ENCODE peak calls at places on chromosomes 6 and 20, in four cellular contexts. F is left lung, T is NB4, S is hepatocyte. J is an unnamed sample.
A peak's percentile ranks its signal among the peaks of the same experiment; 100 is the strongest.

GRCh38 chr20:44188752-44189151 is 1.8 kb upstream of the JPH2 start:
- DNase-seq in F (no peak), T (peak; percentile 85), S (peak; percentile 42), J (no peak)

GRCh38 chr6:11730645-11731044 is 48.0 kb downstream of the ADTRP start:
- DNase-seq in T (peak; percentile 12), S (no peak), F (no peak), J (no peak)

GRCh38 chr6:170289108-170289931 is 1.6 kb downstream of the DLL1 start:
- DNase-seq in T (peak; percentile 50), F (no peak), S (no peak), J (no peak)

GRCh38 chr20:57580478-57581201 is 19.7 kb downstream of the PCK1 start:
- DNase-seq in S (no peak), F (no peak), T (no peak), J (no peak)

GRCh38 chr6:158131926-158132325 is 36.1 kb downstream of the SERAC1 start:
- DNase-seq in F (no peak), S (peak; percentile 35), T (peak; percentile 72), J (no peak)

GRCh38 chr6:100447900-100448700 is 16.6 kb downstream of the SIM1 start:
- DNase-seq in T (no peak), F (no peak), S (no peak), J (no peak)

GRCh38 chr20:63696628-63697356 is at the start of gene TNFRSF6B:
- DNase-seq in T (no peak), F (no peak), S (no peak), J (no peak)

GRCh38 chr6:9621276-9621675 is 793.6 kb downstream of the TFAP2A start:
- DNase-seq in F (no peak), S (no peak), T (no peak), J (no peak)

GRCh38 chr6:1317302-1317815 is 5.5 kb downstream of the FOXQ1 start:
- DNase-seq in T (no peak), F (no peak), S (no peak), J (no peak)

GRCh38 chr6:30942338-30943060 is 1.7 kb downstream of the MUCL3 start:
- DNase-seq in T (no peak), S (peak; percentile 90), F (peak; percentile 80), J (no peak)

GRCh38 chr6:170130771-170131241 is 160.1 kb downstream of the DLL1 start:
- DNase-seq in S (no peak), F (no peak), T (no peak), J (no peak)

GRCh38 chr20:1953616-1954015 is 40.2 kb downstream of the PDYN start:
- DNase-seq in F (no peak), T (no peak), S (no peak), J (no peak)

GRCh38 chr6:108117427-108118358 is 43.2 kb upstream of the OSTM1 start:
- DNase-seq in T (peak; percentile 83), S (peak; percentile 47), F (peak; percentile 57), J (peak; percentile 73)

GRCh38 chr6:169372616-169373015 is 119.0 kb upstream of the THBS2 start:
- DNase-seq in S (no peak), T (no peak), F (no peak), J (no peak)

GRCh38 chr20:41165001-41165882 is 27.9 kb downstream of the PLCG1 start:
- DNase-seq in T (no peak), S (no peak), F (no peak), J (no peak)

GRCh38 chr20:25032478-25033183 is 25.3 kb downstream of the ACSS1 start:
- DNase-seq in F (no peak), S (no peak), T (no peak), J (no peak)

GRCh38 chr6:44219053-44219814 is 2.5 kb downstream of the MYMX start:
- DNase-seq in F (peak; percentile 90), S (peak; percentile 91), T (peak; percentile 92), J (peak; percentile 66)

GRCh38 chr6:13526718-13527668 is 39.6 kb upstream of the GFOD1 start:
- DNase-seq in S (no peak), T (peak; percentile 90), F (peak; percentile 48), J (no peak)

GRCh38 chr6:166597711-166598440 is 11.4 kb upstream of the RAMACL start:
- DNase-seq in S (no peak), T (no peak), F (no peak), J (no peak)

GRCh38 chr20:44104807-44105517 is 82.0 kb downstream of the JPH2 start:
- DNase-seq in F (no peak), S (peak; percentile 66), T (no peak), J (no peak)

GRCh38 chr6:14038636-14039035 is 78.9 kb upstream of the CD83 start:
- DNase-seq in F (no peak), S (no peak), T (no peak), J (no peak)

GRCh38 chr6:109406196-109406595 is 23.9 kb upstream of the CD164 start:
- DNase-seq in T (peak; percentile 46), F (no peak), S (no peak), J (no peak)

GRCh38 chr20:55103188-55103587 is 627.8 kb downstream of the DOK5 start:
- DNase-seq in T (no peak), F (no peak), S (peak; percentile 50), J (no peak)

GRCh38 chr6:6875818-6876470 is 231.8 kb upstream of the RREB1 start:
- DNase-seq in F (no peak), T (peak; percentile 93), S (peak; percentile 68), J (no peak)

GRCh38 chr6:137044366-137045220 is at the start of gene IL20RA:
- DNase-seq in T (no peak), S (peak; percentile 53), F (peak; percentile 34), J (no peak)

GRCh38 chr6:70396796-70397729 is 16.2 kb upstream of the FAM135A start:
- DNase-seq in F (no peak), S (no peak), T (peak; percentile 82), J (no peak)

GRCh38 chr6:161374971-161375873 is 101.4 kb upstream of the AGPAT4 start:
- DNase-seq in T (peak; percentile 69), F (peak; percentile 86), S (no peak), J (no peak)

GRCh38 chr6:82836022-82836575 is 229.5 kb downstream of the UBE3D start:
- DNase-seq in S (no peak), F (no peak), T (no peak), J (no peak)

GRCh38 chr6:32126880-32127279 is 1.2 kb downstream of the ATF6B start:
- DNase-seq in T (no peak), S (no peak), F (no peak), J (no peak)

GRCh38 chr20:58433759-58434158 is 44.7 kb downstream of the VAPB start:
- DNase-seq in T (no peak), S (peak; percentile 31), F (no peak), J (no peak)

GRCh38 chr20:38132910-38133501 is 32.1 kb downstream of the TGM2 start:
- DNase-seq in S (no peak), T (no peak), F (peak; percentile 4), J (no peak)

GRCh38 chr6:166904101-166904746 is 52.1 kb downstream of the RNASET2 start:
- DNase-seq in T (no peak), S (no peak), F (no peak), J (no peak)

GRCh38 chr6:149147939-149148718 is 169.4 kb upstream of the TAB2 start:
- DNase-seq in F (no peak), T (no peak), S (no peak), J (no peak)

GRCh38 chr6:13217206-13217905 is 111.0 kb downstream of the TBC1D7 start:
- DNase-seq in S (no peak), F (no peak), T (no peak), J (no peak)

GRCh38 chr6:34664270-34664971 is 32.1 kb downstream of the ILRUN start:
- DNase-seq in F (no peak), T (peak; percentile 77), S (no peak), J (no peak)